ENCODE peak calls at places on chromosome 5, in seven cellular contexts. E, S, R, K, O, U and L are unnamed samples.

GRCh38 chr5:160260881-160261815 is 31.8 kb downstream of the FABP6 start:
- DNase-seq in E (peak; percentile 65), S (no peak), R (peak; percentile 75), K (peak; percentile 48), O (no peak), U (peak; percentile 84), L (no peak)

GRCh38 chr5:96709152-96709821 is 47.1 kb downstream of the CAST start:
- DNase-seq in E (no peak), S (no peak), R (no peak), K (peak; percentile 39), O (no peak), U (no peak), L (no peak)

GRCh38 chr5:149153751-149154610 is 12.7 kb downstream of the ABLIM3 start:
- DNase-seq in E (peak; percentile 71), S (peak; percentile 72), R (no peak), K (peak; percentile 67), O (peak; percentile 70), U (no peak), L (peak; percentile 39)

GRCh38 chr5:178551059-178551458 is 39.1 kb downstream of the COL23A1 start:
- DNase-seq in E (peak; percentile 55), S (peak; percentile 51), R (peak; percentile 30), K (peak; percentile 1), O (peak; percentile 45), U (no peak), L (no peak)

GRCh38 chr5:83837261-83837894 is 116.7 kb upstream of the HAPLN1 start:
- DNase-seq in E (no peak), S (no peak), R (no peak), K (no peak), O (no peak), U (no peak), L (no peak)

GRCh38 chr5:2581418-2581817 is 170.1 kb downstream of the IRX2 start:
- DNase-seq in E (no peak), S (no peak), R (no peak), K (no peak), O (no peak), U (no peak), L (no peak)

GRCh38 chr5:138952962-138953361 is 77.8 kb upstream of the LRRTM2 start:
- DNase-seq in E (no peak), S (peak; percentile 38), R (no peak), K (no peak), O (no peak), U (peak; percentile 46), L (no peak)

GRCh38 chr5:172051643-172052362 is 45.4 kb upstream of the FBXW11 start:
- DNase-seq in E (no peak), S (no peak), R (no peak), K (no peak), O (no peak), U (no peak), L (no peak)